ENCODE peak calls at places on chromosomes 13 and 19, in six cellular contexts. V, K, N, S, D and R are unnamed samples.

GRCh38 chr19:29663861-29664752 is 1.2 kb upstream of the PLEKHF1 start:
- DNase-seq in N (no peak), K (no peak), S (no peak), D (peak; percentile 76), V (no peak), R (no peak)

GRCh38 chr13:42487221-42487620 is 86.7 kb upstream of the TNFSF11 start:
- DNase-seq in D (peak; percentile 27), K (no peak), N (no peak), V (no peak), S (no peak), R (no peak)

GRCh38 chr13:30256713-30257432 is 50.5 kb downstream of the KATNAL1 start:
- DNase-seq in S (no peak), V (no peak), D (no peak), N (no peak), K (no peak), R (no peak)

GRCh38 chr13:96851856-96852255 is 142.4 kb downstream of the OXGR1 start:
- DNase-seq in K (no peak), D (no peak), V (no peak), N (no peak), S (no peak), R (no peak)

GRCh38 chr13:50229935-50230334 is 214.7 kb downstream of the KCNRG start:
- DNase-seq in V (no peak), N (no peak), D (peak; percentile 74), S (no peak), K (no peak), R (no peak)

GRCh38 chr19:56476671-56477428 is at the start of gene ZNF667:
- DNase-seq in D (peak; percentile 92), S (peak; percentile 15), K (no peak), N (peak; percentile 5), V (peak; percentile 2), R (peak; percentile 13)

GRCh38 chr19:8393871-8394250 is 3.7 kb downstream of the RAB11B start:
- DNase-seq in D (no peak), V (no peak), S (no peak), K (no peak), N (no peak), R (no peak)

GRCh38 chr19:1125601-1126533 is 22.1 kb downstream of the GPX4 start:
- DNase-seq in K (no peak), V (no peak), D (peak; percentile 87), N (no peak), S (no peak), R (no peak)

GRCh38 chr19:1065606-1066109 is 1.3 kb upstream of the ARHGAP45 start:
- DNase-seq in S (no peak), V (no peak), K (no peak), N (no peak), D (peak; percentile 84), R (no peak)

GRCh38 chr19:40191836-40192646 is 815 bp downstream of the MAP3K10 start:
- DNase-seq in D (peak; percentile 39), N (peak; percentile 22), K (no peak), S (peak; percentile 45), V (no peak), R (no peak)